ENCODE peak calls at places on chromosomes 1 and 21, in five cellular contexts. C is spleen, J is breast epithelium, W is K562, L is transverse colon. G is an unnamed sample.

GRCh38 chr1:10399487-10399917 is 638 bp downstream of the PGD start:
- DNase-seq in J (no peak), C (peak), W (no peak), L (no peak), G (peak)

GRCh38 chr1:33348676-33349080 is 27.8 kb upstream of the A3GALT2 start:
- DNase-seq in L (no peak), C (peak), W (no peak), J (no peak), G (no peak)

GRCh38 chr1:232428781-232429530 is 201.0 kb downstream of the SIPA1L2 start:
- DNase-seq in C (no peak), W (no peak), L (no peak), J (no peak), G (no peak)

GRCh38 chr1:228141082-228141870 is 1.2 kb downstream of the GUK1 start:
- DNase-seq in W (no peak), J (peak), L (peak), C (peak), G (no peak)

GRCh38 chr1:51044199-51044598 is 57.8 kb upstream of the C1orf185 start:
- DNase-seq in W (no peak), J (no peak), C (no peak), L (no peak), G (no peak)

GRCh38 chr1:209733409-209734192 is 22.3 kb upstream of the TRAF3IP3 start:
- DNase-seq in J (no peak), C (no peak), W (no peak), L (no peak), G (no peak)

GRCh38 chr1:156900896-156901589 is 7.5 kb downstream of the PEAR1 start:
- DNase-seq in L (no peak), W (no peak), C (no peak), J (no peak), G (no peak)

GRCh38 chr1:8013399-8013798 is 12.7 kb downstream of the ERRFI1 start:
- DNase-seq in L (no peak), W (no peak), C (no peak), J (no peak), G (no peak)

GRCh38 chr1:225209153-225209552 is 218.7 kb downstream of the LBR start:
- DNase-seq in L (no peak), J (no peak), W (no peak), C (no peak), G (no peak)

GRCh38 chr1:239056940-239057339 is 329.4 kb upstream of the CHRM3 start:
- DNase-seq in J (no peak), L (no peak), W (no peak), C (no peak), G (no peak)

GRCh38 chr1:39102537-39103320 is 76.6 kb downstream of the NDUFS5 start:
- DNase-seq in L (peak), J (peak), W (peak), C (no peak), G (no peak)

GRCh38 chr21:43262427-43262826 is 93.6 kb downstream of the CRYAA start:
- DNase-seq in J (no peak), C (peak), L (no peak), W (no peak), G (no peak)

GRCh38 chr21:32524010-32524719 is 61.2 kb downstream of the TCP10L start:
- DNase-seq in W (no peak), C (no peak), L (no peak), J (no peak), G (no peak)

GRCh38 chr21:45894107-45894810 is 87.3 kb upstream of the COL6A1 start:
- DNase-seq in C (peak), W (no peak), J (no peak), L (peak), G (no peak)

GRCh38 chr1:229893762-229894444 is 173.1 kb upstream of the GALNT2 start:
- DNase-seq in W (no peak), C (no peak), L (no peak), J (no peak), G (no peak)

GRCh38 chr21:44822484-44823178 is 4.8 kb upstream of the SUMO3 start:
- DNase-seq in W (no peak), C (no peak), J (no peak), L (no peak), G (no peak)

GRCh38 chr1:110783292-110783918 is 89.5 kb upstream of the CD53 start:
- DNase-seq in L (peak), J (peak), W (peak), C (no peak), G (no peak)

GRCh38 chr1:209412036-209412435 is 171.5 kb upstream of the CAMK1G start:
- DNase-seq in L (no peak), J (peak), C (no peak), W (no peak), G (no peak)

GRCh38 chr1:27003745-27004470 is 8.7 kb downstream of the TENT5B start:
- DNase-seq in L (no peak), J (no peak), C (no peak), W (no peak), G (no peak)
- TF ChIP-seq POLR2AphosphoS5 in L (no peak), J (no peak), C (no peak), W (no peak), G (no peak)

GRCh38 chr1:150484861-150485260 is 2.4 kb upstream of the TARS2 start:
- DNase-seq in W (peak), C (peak), L (no peak), J (no peak), G (no peak)

GRCh38 chr1:150487763-150488115 is 520 bp downstream of the TARS2 start:
- DNase-seq in W (no peak), C (peak), J (no peak), L (no peak), G (no peak)

GRCh38 chr1:150484431-150484830 is 2.8 kb upstream of the TARS2 start:
- DNase-seq in J (no peak), C (no peak), W (no peak), L (no peak), G (no peak)

GRCh38 chr1:150486966-150487762 is at the start of gene TARS2:
- DNase-seq in L (peak), C (peak), J (peak), W (peak), G (peak)
- TF ChIP-seq CTCF in L (peak), C (peak), J (peak), W (no peak), G (peak)

DNA sequence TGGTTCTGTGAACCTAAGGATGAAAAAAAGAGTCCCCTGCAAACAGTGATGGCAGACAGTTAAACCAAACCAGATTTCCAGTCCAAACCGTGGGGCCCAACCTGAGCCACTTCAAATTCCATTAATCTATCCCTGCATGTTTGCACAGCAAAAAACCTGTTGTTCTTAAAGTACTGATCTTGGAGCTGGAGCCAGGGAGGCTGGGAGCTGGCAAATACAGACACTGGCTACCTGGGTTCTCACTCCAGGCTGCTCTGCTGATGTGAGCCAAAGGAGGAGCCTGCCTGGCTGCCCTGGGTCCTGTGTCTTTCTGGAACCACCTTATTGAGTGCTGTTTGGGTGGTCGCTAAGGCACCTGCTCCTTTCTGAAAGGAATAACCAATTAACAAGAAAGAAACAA is 16.4 kb downstream of the LDLRAD1 start:
- DNase-seq in C (no peak), L (no peak), W (no peak), J (no peak), G (peak)
- TF ChIP-seq POLR2AphosphoS5 in C (no peak), L (no peak), W (no peak), J (no peak), G (no peak)

GRCh38 chr1:18157352-18157751 is 49.8 kb downstream of the IGSF21 start:
- DNase-seq in J (no peak), L (no peak), C (peak), W (no peak), G (no peak)
- TF ChIP-seq CTCF in J (no peak), L (no peak), C (no peak), W (no peak), G (no peak)

G was measured in suprapubic skin.